ENCODE peak calls at places on chromosomes 12 and 14, in nine cellular contexts. One of them, this sample, is unnamed.

GRCh38 chr14:52834440-52834842 is 43.0 kb upstream of the GNPNAT1 start:
- DNase-seq in effector memory CD4-positive, alpha-beta T cell: no peak
- DNase-seq in GM13976: no peak
- DNase-seq in AG09309: peak
- DNase-seq in HTR-8/SVneo: peak
- DNase-seq in hypothalamus: no peak
- DNase-seq in COR-L47: no peak
- DNase-seq in EL: peak
- DNase-seq in left ventricle myocardium superior: no peak
- DNase-seq in this sample: no peak

GRCh38 chr12:52971701-52972329 is 22.9 kb downstream of the KRT18 start:
- DNase-seq in effector memory CD4-positive, alpha-beta T cell: no peak
- DNase-seq in GM13976: no peak
- DNase-seq in AG09309: no peak
- DNase-seq in HTR-8/SVneo: no peak
- DNase-seq in hypothalamus: no peak
- DNase-seq in COR-L47: no peak
- DNase-seq in EL: peak
- DNase-seq in left ventricle myocardium superior: no peak
- DNase-seq in this sample: no peak

GRCh38 chr12:107749094-107749493 is 11.8 kb downstream of the PRDM4 start:
- DNase-seq in effector memory CD4-positive, alpha-beta T cell: no peak
- DNase-seq in GM13976: no peak
- DNase-seq in AG09309: peak
- DNase-seq in HTR-8/SVneo: no peak
- DNase-seq in hypothalamus: no peak
- DNase-seq in COR-L47: no peak
- DNase-seq in EL: peak
- DNase-seq in left ventricle myocardium superior: no peak
- DNase-seq in this sample: no peak

GRCh38 chr12:121776190-121777098 is 17.0 kb downstream of the RHOF start:
- DNase-seq in effector memory CD4-positive, alpha-beta T cell: peak
- DNase-seq in GM13976: peak
- DNase-seq in AG09309: no peak
- DNase-seq in HTR-8/SVneo: no peak
- DNase-seq in hypothalamus: no peak
- DNase-seq in COR-L47: peak
- DNase-seq in EL: peak
- DNase-seq in left ventricle myocardium superior: peak
- DNase-seq in this sample: peak

GRCh38 chr12:56081393-56082347 is 1.7 kb downstream of the ERBB3 start:
- DNase-seq in effector memory CD4-positive, alpha-beta T cell: no peak
- DNase-seq in GM13976: no peak
- DNase-seq in AG09309: no peak
- DNase-seq in HTR-8/SVneo: no peak
- DNase-seq in hypothalamus: no peak
- DNase-seq in COR-L47: no peak
- DNase-seq in EL: no peak
- DNase-seq in left ventricle myocardium superior: no peak
- DNase-seq in this sample: no peak

GRCh38 chr12:74415633-74416032 is 122.0 kb upstream of the ATXN7L3B start:
- DNase-seq in effector memory CD4-positive, alpha-beta T cell: no peak
- DNase-seq in GM13976: no peak
- DNase-seq in AG09309: no peak
- DNase-seq in HTR-8/SVneo: no peak
- DNase-seq in hypothalamus: no peak
- DNase-seq in COR-L47: no peak
- DNase-seq in EL: peak
- DNase-seq in left ventricle myocardium superior: no peak
- DNase-seq in this sample: no peak

GRCh38 chr14:58712357-58712756 is 74.6 kb downstream of the DACT1 start:
- DNase-seq in effector memory CD4-positive, alpha-beta T cell: no peak
- DNase-seq in GM13976: no peak
- DNase-seq in AG09309: no peak
- DNase-seq in HTR-8/SVneo: no peak
- DNase-seq in hypothalamus: no peak
- DNase-seq in COR-L47: no peak
- DNase-seq in EL: no peak
- DNase-seq in left ventricle myocardium superior: no peak
- DNase-seq in this sample: no peak

GRCh38 chr14:100132161-100132902 is 27.1 kb downstream of the DEGS2 start:
- DNase-seq in effector memory CD4-positive, alpha-beta T cell: no peak
- DNase-seq in GM13976: no peak
- DNase-seq in AG09309: peak
- DNase-seq in HTR-8/SVneo: no peak
- DNase-seq in hypothalamus: no peak
- DNase-seq in COR-L47: no peak
- DNase-seq in EL: no peak
- DNase-seq in left ventricle myocardium superior: no peak
- DNase-seq in this sample: no peak

GRCh38 chr14:85058170-85058569 is 471.8 kb upstream of the FLRT2 start:
- DNase-seq in effector memory CD4-positive, alpha-beta T cell: no peak
- DNase-seq in GM13976: no peak
- DNase-seq in AG09309: no peak
- DNase-seq in HTR-8/SVneo: no peak
- DNase-seq in hypothalamus: no peak
- DNase-seq in COR-L47: no peak
- DNase-seq in EL: no peak
- DNase-seq in left ventricle myocardium superior: no peak
- DNase-seq in this sample: no peak

GRCh38 chr12:1318327-1319031 is 275.9 kb downstream of the FBXL14 start:
- DNase-seq in effector memory CD4-positive, alpha-beta T cell: no peak
- DNase-seq in GM13976: no peak
- DNase-seq in AG09309: peak
- DNase-seq in HTR-8/SVneo: no peak
- DNase-seq in hypothalamus: no peak
- DNase-seq in COR-L47: peak
- DNase-seq in EL: peak
- DNase-seq in left ventricle myocardium superior: peak
- DNase-seq in this sample: no peak

GRCh38 chr14:103008768-103009342 is 48.5 kb downstream of the CDC42BPB start:
- DNase-seq in effector memory CD4-positive, alpha-beta T cell: no peak
- DNase-seq in GM13976: no peak
- DNase-seq in AG09309: no peak
- DNase-seq in HTR-8/SVneo: no peak
- DNase-seq in hypothalamus: no peak
- DNase-seq in COR-L47: no peak
- DNase-seq in EL: peak
- DNase-seq in left ventricle myocardium superior: peak
- DNase-seq in this sample: peak

GRCh38 chr14:91354979-91355685 is 62.5 kb downstream of the CCDC88C start:
- DNase-seq in effector memory CD4-positive, alpha-beta T cell: no peak
- DNase-seq in GM13976: peak
- DNase-seq in AG09309: no peak
- DNase-seq in HTR-8/SVneo: no peak
- DNase-seq in hypothalamus: no peak
- DNase-seq in COR-L47: peak
- DNase-seq in EL: no peak
- DNase-seq in left ventricle myocardium superior: no peak
- DNase-seq in this sample: no peak